ENCODE peak calls at places on chromosomes 12 and 14, in five cellular contexts. I is neuronal stem cell, E is IMR-90, P is H9, Q is H1. W is an unnamed sample.
A peak's percentile ranks its signal among the peaks of the same experiment; 100 is the strongest.

GRCh38 chr14:77910506-77910905 is 110.6 kb downstream of the ADCK1 start:
- DNase-seq in I (no peak), E (no peak), P (no peak), Q (no peak), W (no peak)

GRCh38 chr12:20367731-20368652 is at the start of gene PDE3A:
- DNase-seq in I (peak; percentile 67), E (peak; percentile 73), P (peak; percentile 89), Q (peak; percentile 44), W (peak; percentile 91)

GRCh38 chr12:72774023-72774422 is 501.9 kb downstream of the TRHDE start:
- DNase-seq in I (no peak), E (no peak), P (no peak), Q (no peak), W (no peak)

GRCh38 chr14:79100578-79100977 is 930.4 kb downstream of the NRXN3 start:
- DNase-seq in I (no peak), E (no peak), P (no peak), Q (no peak), W (no peak)

GRCh38 chr14:105026033-105026785 is 5.3 kb upstream of the CDCA4 start:
- DNase-seq in I (no peak), E (peak; percentile 70), P (no peak), Q (no peak), W (peak; percentile 65)

GRCh38 chr12:32901553-32901952 is 5.0 kb upstream of the PKP2 start:
- DNase-seq in I (no peak), E (no peak), P (no peak), Q (no peak), W (no peak)

GRCh38 chr12:59086124-59086523 is 165.8 kb upstream of the LRIG3 start:
- DNase-seq in I (no peak), E (no peak), P (no peak), Q (no peak), W (peak; percentile 33)

GRCh38 chr12:61993734-61994345 is 266.4 kb upstream of the USP15 start:
- DNase-seq in I (peak; percentile 47), E (peak; percentile 6), P (no peak), Q (no peak), W (peak; percentile 72)

GRCh38 chr14:92970233-92970625 is 47.3 kb downstream of the CHGA start:
- DNase-seq in I (no peak), E (no peak), P (no peak), Q (no peak), W (no peak)

GRCh38 chr14:58752782-58753181 is 115.0 kb downstream of the DACT1 start:
- DNase-seq in I (no peak), E (no peak), P (no peak), Q (no peak), W (no peak)

GRCh38 chr14:73725116-73726024 is 11.2 kb upstream of the PNMA1 start:
- DNase-seq in I (no peak), E (peak; percentile 59), P (no peak), Q (no peak), W (peak; percentile 62)

GRCh38 chr12:29537292-29537691 is 39.8 kb upstream of the OVCH1 start:
- DNase-seq in I (no peak), E (peak; percentile 85), P (no peak), Q (no peak), W (peak; percentile 48)

GRCh38 chr12:94844452-94844851 is 159.0 kb downstream of the NDUFA12 start:
- DNase-seq in I (no peak), E (no peak), P (no peak), Q (no peak), W (no peak)

GRCh38 chr12:94839347-94839746 is 164.2 kb downstream of the NDUFA12 start:
- DNase-seq in I (no peak), E (no peak), P (no peak), Q (no peak), W (no peak)

GRCh38 chr12:94841904-94842610 is 161.4 kb downstream of the NDUFA12 start:
- DNase-seq in I (no peak), E (no peak), P (no peak), Q (no peak), W (no peak)

GRCh38 chr12:94845110-94845509 is 158.4 kb downstream of the NDUFA12 start:
- DNase-seq in I (no peak), E (no peak), P (no peak), Q (no peak), W (no peak)

DNA sequence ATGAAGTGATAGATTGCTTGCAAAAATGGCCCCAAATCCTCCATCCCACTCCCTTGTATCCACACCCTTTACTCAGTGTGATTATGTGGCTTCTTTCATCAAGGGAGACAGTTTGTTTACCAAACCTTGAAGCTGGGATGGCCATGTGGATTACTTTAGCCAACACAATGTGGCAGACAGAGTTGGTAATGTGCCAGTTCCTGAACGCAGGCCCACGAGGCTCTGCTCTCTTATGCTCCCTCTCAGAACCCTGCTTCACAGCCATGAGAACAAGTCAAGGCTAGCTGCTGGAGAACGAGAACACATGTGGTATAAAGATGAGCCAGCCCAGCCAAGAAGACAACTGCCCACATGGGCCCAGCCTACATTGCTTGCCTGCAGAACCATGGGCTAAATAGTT is 162.3 kb downstream of the NDUFA12 start:
- DNase-seq in I (no peak), E (no peak), P (no peak), Q (no peak), W (peak; percentile 18)
- H3K23ac ChIP-seq in I (no peak overlapping the region), E (no peak overlapping the region), P (no peak overlapping the region), Q (no peak overlapping the region), W (no peak overlapping the region)

DNA sequence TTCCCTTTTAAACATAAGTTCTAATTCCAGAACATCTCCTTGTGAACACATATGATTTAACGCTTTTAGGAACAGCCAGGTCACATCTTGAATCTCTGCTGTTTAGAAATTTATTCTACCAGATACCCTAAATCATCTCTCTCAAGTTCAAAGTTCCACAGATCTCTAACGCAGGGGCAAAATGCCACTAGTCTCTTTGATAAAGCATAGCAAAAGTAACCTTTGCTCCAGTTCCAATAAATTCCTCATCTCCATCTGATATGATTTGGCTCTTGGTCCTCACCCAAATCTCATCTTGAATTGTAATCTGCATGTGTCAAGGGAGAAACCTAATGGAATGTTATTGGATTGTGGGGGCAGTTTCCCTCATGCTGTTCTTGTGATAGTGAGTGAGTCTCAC is 96.3 kb upstream of the PLEKHA5 start:
- DNase-seq in I (no peak), E (no peak), P (no peak), Q (no peak), W (no peak)
- H2AFZ ChIP-seq in I (no peak overlapping the region), E (no peak overlapping the region), P (no peak overlapping the region), Q (no peak overlapping the region), W (no peak overlapping the region)

GRCh38 chr12:68416350-68416749 is 84.2 kb upstream of the MDM1 start:
- DNase-seq in I (no peak), E (no peak), P (no peak), Q (no peak), W (no peak)
- H3K14ac ChIP-seq in I (no peak overlapping the region), E (peak overlapping the region; percentile 39), P (no peak overlapping the region), Q (no peak overlapping the region), W (no peak overlapping the region)

GRCh38 chr12:108603743-108604142 is 5.9 kb upstream of the TMEM119 start:
- DNase-seq in I (no peak), E (no peak), P (no peak), Q (no peak), W (no peak)

GRCh38 chr12:108604208-108604941 is 6.5 kb upstream of the TMEM119 start:
- DNase-seq in I (no peak), E (no peak), P (no peak), Q (no peak), W (no peak)

GRCh38 chr12:108606492-108606891 is 8.6 kb upstream of the TMEM119 start:
- DNase-seq in I (no peak), E (no peak), P (no peak), Q (no peak), W (no peak)

GRCh38 chr12:108605000-108605689 is 7.3 kb upstream of the TMEM119 start:
- DNase-seq in I (no peak), E (no peak), P (no peak), Q (no peak), W (peak; percentile 68)

GRCh38 chr12:108605690-108606406 is 8.0 kb upstream of the TMEM119 start:
- DNase-seq in I (no peak), E (no peak), P (no peak), Q (no peak), W (no peak)
- H3K23ac ChIP-seq in I (no peak overlapping the region), E (no peak overlapping the region), P (no peak overlapping the region), Q (no peak overlapping the region), W (peak overlapping the region; percentile 23)

GRCh38 chr12:103880299-103881142 is 39.5 kb upstream of the NT5DC3 start:
- DNase-seq in I (no peak), E (no peak), P (no peak), Q (no peak), W (no peak)
- H2AFZ ChIP-seq in I (peak overlapping the region; percentile 76), E (no peak overlapping the region), P (no peak overlapping the region), Q (no peak overlapping the region), W (no peak overlapping the region)

DNA sequence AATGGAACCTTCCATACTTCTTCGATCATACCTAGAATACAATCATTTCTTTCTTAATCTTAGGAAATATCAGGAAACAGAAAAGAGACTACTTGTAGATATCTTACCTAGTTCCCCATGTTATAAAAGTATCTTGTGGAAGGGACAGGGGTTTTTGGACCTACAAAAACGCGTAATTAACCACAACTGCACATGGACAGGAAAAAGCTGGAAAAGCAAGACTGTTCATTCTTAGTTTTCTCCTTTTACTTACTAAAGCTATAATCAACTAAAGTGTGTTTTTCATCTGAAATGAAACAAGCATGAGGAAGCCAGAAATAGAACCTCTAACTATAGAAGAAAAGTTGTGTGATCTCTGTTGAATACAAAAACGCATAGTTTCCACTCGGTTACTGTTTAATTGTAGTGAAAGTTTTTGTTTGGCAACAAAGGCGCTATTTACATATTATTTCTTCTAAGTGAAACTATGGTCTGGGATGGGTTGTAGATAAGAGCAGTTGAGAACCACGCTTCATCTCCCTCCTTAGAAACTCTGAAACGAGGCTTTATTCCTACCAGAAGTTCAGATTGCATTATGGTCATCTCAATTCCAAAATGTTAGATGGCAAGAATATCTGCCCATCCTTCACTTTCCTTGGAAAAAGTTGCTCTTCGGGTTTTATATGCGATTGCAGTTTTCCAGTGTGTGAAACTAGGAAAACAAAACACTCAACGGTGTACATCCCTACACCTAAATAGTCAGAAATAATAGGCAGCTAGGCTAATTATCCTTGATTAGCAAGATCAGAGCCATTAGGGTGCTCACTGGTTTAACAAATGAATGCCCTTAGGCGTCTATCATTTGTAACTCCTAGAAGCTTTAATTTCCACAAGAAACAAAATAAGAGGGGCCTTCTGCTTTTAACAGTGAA is 1.1 kb downstream of the BCAT1 start:
- DNase-seq in I (no peak), E (no peak), P (no peak), Q (no peak), W (peak; percentile 50)
- H3K14ac ChIP-seq in I (no peak overlapping the region), E (peak overlapping the region; percentile 100), P (peak overlapping the region; percentile 96), Q (no peak overlapping the region), W (no peak overlapping the region)

DNA sequence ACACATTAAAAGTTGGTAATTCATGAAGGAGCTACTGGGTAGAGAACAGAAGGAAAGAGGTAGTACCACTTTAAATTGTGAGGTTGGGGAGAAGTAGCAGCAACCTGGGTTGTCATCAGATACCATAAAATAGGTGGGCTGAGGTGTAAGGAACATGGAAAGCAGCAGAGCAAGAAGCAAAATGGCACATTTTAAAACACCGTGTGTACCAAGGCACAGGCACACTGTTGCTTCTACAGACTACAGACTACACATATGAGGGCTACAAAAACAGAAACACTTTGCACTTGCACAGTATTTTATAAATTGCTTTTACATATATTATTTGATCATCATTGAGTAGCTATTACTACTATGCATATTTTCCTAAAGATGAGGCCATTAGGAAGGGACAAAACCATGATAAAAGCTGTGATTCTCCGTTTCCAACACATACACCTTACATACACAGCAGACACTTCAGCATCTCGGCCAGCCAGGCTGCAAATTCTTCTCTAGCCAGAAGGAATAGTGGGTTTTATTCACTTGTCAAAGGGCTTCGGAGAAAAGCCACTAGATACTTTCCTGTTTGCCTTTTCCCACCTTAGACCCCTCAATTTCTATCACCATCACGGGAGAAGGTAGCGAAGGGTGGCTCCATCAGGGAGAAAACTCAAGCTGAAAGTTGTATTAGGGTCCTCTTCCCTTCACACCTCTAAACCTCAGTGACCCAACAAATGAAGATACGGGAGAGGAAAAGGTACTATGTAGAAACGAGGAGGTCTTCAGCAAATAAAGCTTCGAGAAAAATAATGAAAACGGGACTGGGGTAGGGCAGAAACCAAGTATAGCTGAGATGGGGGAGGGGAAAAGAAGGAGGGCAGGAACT is 1.6 kb downstream of the PYM1 start:
- DNase-seq in I (no peak), E (no peak), P (no peak), Q (no peak), W (no peak)
- H3K23ac ChIP-seq in I (no peak overlapping the region), E (peak overlapping the region; percentile 95), P (no peak overlapping the region), Q (no peak overlapping the region), W (no peak overlapping the region)

W was measured in mesenchymal stem cell.